ENCODE peak calls at places on chromosomes 2 and 18, in eight cellular contexts. N is NB4, K is thyroid gland, R is stomach, Y is IMR-90, G is tibial nerve, O is HCT116, A is sigmoid colon. T is an unnamed sample.

GRCh38 chr18:31197676-31198075 is 35.0 kb upstream of the DSC1 start:
- DNase-seq in N (no peak), K (no peak), R (no peak), Y (no peak), G (no peak), O (peak), A (no peak), T (no peak)

GRCh38 chr2:239275037-239275685 is 125.7 kb downstream of the HDAC4 start:
- DNase-seq in N (peak), K (peak), R (peak), Y (peak), G (peak), O (peak), A (peak), T (peak)

GRCh38 chr2:114254875-114255274 is 187.6 kb upstream of the DPP10 start:
- DNase-seq in N (no peak), K (no peak), R (no peak), Y (no peak), G (no peak), O (no peak), A (no peak), T (no peak)

GRCh38 chr2:48414980-48415764 is 114.8 kb upstream of the STON1 start:
- DNase-seq in N (peak), K (no peak), R (no peak), Y (no peak), G (no peak), O (no peak), A (no peak), T (no peak)

GRCh38 chr2:64751286-64752260 is 97.9 kb upstream of the SERTAD2 start:
- DNase-seq in N (peak), K (peak), R (peak), Y (peak), G (peak), O (peak), A (peak), T (peak)

GRCh38 chr2:14475994-14476393 is 156.5 kb upstream of the LRATD1 start:
- DNase-seq in N (no peak), K (no peak), R (no peak), Y (no peak), G (no peak), O (no peak), A (no peak), T (no peak)

GRCh38 chr2:2981000-2981399 is 396.6 kb downstream of the EIPR1 start:
- DNase-seq in N (no peak), K (no peak), R (no peak), Y (no peak), G (no peak), O (no peak), A (no peak), T (no peak)

GRCh38 chr2:79512442-79513401 is at the start of gene CTNNA2:
- DNase-seq in N (no peak), K (peak), R (peak), Y (no peak), G (no peak), O (no peak), A (no peak), T (peak)

GRCh38 chr18:79323471-79323870 is 72.3 kb upstream of the NFATC1 start:
- DNase-seq in N (no peak), K (no peak), R (no peak), Y (no peak), G (no peak), O (no peak), A (no peak), T (no peak)

GRCh38 chr2:141863964-141864363 is 266.9 kb downstream of the LRP1B start:
- DNase-seq in N (no peak), K (no peak), R (no peak), Y (no peak), G (no peak), O (no peak), A (no peak), T (no peak)

GRCh38 chr18:56891116-56891515 is 240.0 kb downstream of the WDR7 start:
- DNase-seq in N (no peak), K (no peak), R (no peak), Y (no peak), G (no peak), O (no peak), A (no peak), T (no peak)

GRCh38 chr2:236541008-236541562 is 28.5 kb upstream of the ACKR3 start:
- DNase-seq in N (no peak), K (no peak), R (no peak), Y (no peak), G (no peak), O (no peak), A (no peak), T (no peak)

GRCh38 chr2:149050188-149050587 is 11.7 kb downstream of the LYPD6B start:
- DNase-seq in N (peak), K (no peak), R (no peak), Y (peak), G (no peak), O (no peak), A (no peak), T (no peak)

GRCh38 chr2:223101340-223102039 is 49.5 kb downstream of the KCNE4 start:
- DNase-seq in N (peak), K (no peak), R (peak), Y (peak), G (no peak), O (peak), A (no peak), T (peak)

GRCh38 chr2:217662984-217663602 is 339.7 kb downstream of the TNS1 start:
- DNase-seq in N (no peak), K (no peak), R (no peak), Y (peak), G (no peak), O (no peak), A (no peak), T (no peak)

GRCh38 chr2:54669677-54670484 is 53.6 kb upstream of the EML6 start:
- DNase-seq in N (peak), K (no peak), R (no peak), Y (peak), G (no peak), O (no peak), A (peak), T (no peak)

GRCh38 chr18:68759308-68759707 is 38.6 kb upstream of the CCDC102B start:
- DNase-seq in N (no peak), K (no peak), R (no peak), Y (no peak), G (no peak), O (no peak), A (no peak), T (no peak)

GRCh38 chr2:232874677-232875223 is 4.7 kb downstream of the SNORC start:
- DNase-seq in N (no peak), K (no peak), R (no peak), Y (no peak), G (peak), O (no peak), A (peak), T (no peak)

GRCh38 chr2:215969131-215969841 is 44.1 kb downstream of the MREG start:
- DNase-seq in N (no peak), K (no peak), R (no peak), Y (no peak), G (no peak), O (no peak), A (no peak), T (no peak)

GRCh38 chr2:64166637-64167420 is 22.6 kb upstream of the PELI1 start:
- DNase-seq in N (no peak), K (no peak), R (no peak), Y (peak), G (no peak), O (no peak), A (no peak), T (no peak)

GRCh38 chr2:239194731-239195317 is 206.0 kb downstream of the HDAC4 start:
- DNase-seq in N (no peak), K (no peak), R (peak), Y (no peak), G (no peak), O (no peak), A (peak), T (no peak)

GRCh38 chr2:171541202-171541884 is 19.1 kb downstream of the CYBRD1 start:
- DNase-seq in N (peak), K (no peak), R (no peak), Y (no peak), G (no peak), O (no peak), A (no peak), T (peak)

GRCh38 chr2:15688924-15689568 is 97.4 kb downstream of the DDX1 start:
- DNase-seq in N (peak), K (no peak), R (no peak), Y (no peak), G (no peak), O (no peak), A (no peak), T (no peak)

GRCh38 chr2:15687720-15688119 is 96.1 kb downstream of the DDX1 start:
- DNase-seq in N (no peak), K (peak), R (no peak), Y (no peak), G (no peak), O (no peak), A (no peak), T (no peak)

GRCh38 chr2:15686643-15687042 is 95.0 kb downstream of the DDX1 start:
- DNase-seq in N (no peak), K (no peak), R (no peak), Y (no peak), G (no peak), O (no peak), A (no peak), T (no peak)

GRCh38 chr2:15685143-15685542 is 93.5 kb downstream of the DDX1 start:
- DNase-seq in N (no peak), K (no peak), R (no peak), Y (no peak), G (no peak), O (no peak), A (no peak), T (no peak)

GRCh38 chr2:15687243-15687642 is 95.6 kb downstream of the DDX1 start:
- DNase-seq in N (no peak), K (no peak), R (no peak), Y (no peak), G (no peak), O (no peak), A (no peak), T (no peak)
- TF ChIP-seq POLR2A in N (no peak), K (no peak), R (no peak), Y (no peak), G (no peak), O (no peak), A (no peak), T (no peak)

GRCh38 chr2:28717339-28717758 is 34.3 kb upstream of the PPP1CB start:
- DNase-seq in N (peak), K (peak), R (no peak), Y (peak), G (no peak), O (peak), A (peak), T (peak)

GRCh38 chr2:28713582-28714292 is 37.9 kb upstream of the PPP1CB start:
- DNase-seq in N (peak), K (no peak), R (no peak), Y (peak), G (no peak), O (no peak), A (no peak), T (no peak)

GRCh38 chr2:28721601-28722191 is 29.9 kb upstream of the PPP1CB start:
- DNase-seq in N (no peak), K (no peak), R (no peak), Y (no peak), G (no peak), O (no peak), A (no peak), T (no peak)

GRCh38 chr2:28720345-28720744 is 31.3 kb upstream of the PPP1CB start:
- DNase-seq in N (no peak), K (no peak), R (no peak), Y (no peak), G (no peak), O (no peak), A (no peak), T (no peak)

DNA sequence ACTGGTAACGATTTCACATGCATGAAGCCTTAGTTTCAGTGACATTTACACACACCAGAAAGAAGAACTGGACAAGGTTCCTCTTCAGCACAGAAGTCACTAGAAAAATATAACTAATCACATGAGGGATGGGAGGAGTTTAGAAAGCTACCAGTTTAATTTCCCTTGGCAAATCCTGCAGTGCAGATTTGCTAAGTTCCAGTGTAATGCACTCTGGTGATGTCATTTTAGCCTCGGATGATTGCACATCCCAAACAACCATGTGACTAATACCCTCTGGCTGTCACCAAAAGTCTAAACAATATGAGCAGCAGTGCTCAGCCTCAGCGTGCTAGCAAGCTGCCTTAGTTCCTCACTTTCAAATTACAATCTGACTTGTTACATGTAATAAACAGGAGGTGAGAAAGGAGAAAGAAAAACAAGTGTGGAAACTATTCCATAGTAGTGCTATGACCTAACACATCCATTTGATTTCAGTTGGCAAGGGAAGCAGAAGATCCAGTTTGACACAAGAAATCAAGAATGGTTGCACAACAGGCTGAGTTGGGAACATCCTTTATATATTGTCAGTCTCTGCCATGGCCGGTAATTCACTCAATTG is 35.3 kb upstream of the PPP1CB start:
- DNase-seq in N (peak), K (peak), R (peak), Y (peak), G (peak), O (peak), A (peak), T (no peak)
- TF ChIP-seq POLR2A in N (no peak), K (peak), R (no peak), Y (no peak), G (peak), O (no peak), A (no peak), T (no peak)

GRCh38 chr2:122804494-122804893 is 1049.0 kb downstream of the TSN start:
- DNase-seq in N (no peak), K (no peak), R (no peak), Y (no peak), G (no peak), O (no peak), A (no peak), T (no peak)

GRCh38 chr2:122805346-122805745 is 1049.9 kb downstream of the TSN start:
- DNase-seq in N (no peak), K (no peak), R (no peak), Y (no peak), G (no peak), O (no peak), A (no peak), T (no peak)

DNA sequence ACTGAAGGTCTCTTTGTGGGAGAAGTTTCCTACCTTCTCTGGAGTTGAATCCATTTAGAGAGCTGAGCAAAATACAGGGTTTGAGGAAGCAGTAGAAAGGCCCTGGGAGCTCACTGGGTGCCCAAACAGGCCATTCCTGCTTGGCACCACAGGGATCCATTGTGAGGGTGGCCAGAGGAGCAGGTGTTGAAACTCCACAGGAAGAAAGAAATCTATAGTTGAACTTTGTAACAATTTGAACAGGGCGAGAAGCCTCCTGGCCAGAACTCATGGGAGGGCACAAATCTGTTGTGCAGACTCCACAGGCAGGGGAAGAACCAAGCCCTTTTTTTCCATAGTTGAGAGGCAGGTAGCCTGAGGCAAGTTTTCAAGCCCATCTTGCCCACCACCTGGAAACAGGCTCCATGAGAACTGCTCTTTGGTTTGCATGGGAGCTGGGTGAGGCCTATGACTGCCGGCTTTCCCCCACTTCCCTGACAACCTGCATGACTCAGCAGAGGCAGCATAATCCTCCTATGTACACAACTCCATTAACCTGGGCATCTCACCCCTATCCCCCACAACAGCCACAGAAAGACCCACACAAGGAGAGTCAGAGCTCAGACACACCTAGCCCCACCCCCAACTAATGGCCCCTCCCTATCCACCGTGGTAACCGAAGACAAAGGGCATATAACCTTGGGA is 1053.0 kb downstream of the TSN start:
- DNase-seq in N (no peak), K (no peak), R (no peak), Y (no peak), G (no peak), O (no peak), A (no peak), T (no peak)
- TF ChIP-seq POLR2A in N (no peak), K (no peak), R (no peak), Y (no peak), G (no peak), O (no peak), A (no peak), T (no peak)

DNA sequence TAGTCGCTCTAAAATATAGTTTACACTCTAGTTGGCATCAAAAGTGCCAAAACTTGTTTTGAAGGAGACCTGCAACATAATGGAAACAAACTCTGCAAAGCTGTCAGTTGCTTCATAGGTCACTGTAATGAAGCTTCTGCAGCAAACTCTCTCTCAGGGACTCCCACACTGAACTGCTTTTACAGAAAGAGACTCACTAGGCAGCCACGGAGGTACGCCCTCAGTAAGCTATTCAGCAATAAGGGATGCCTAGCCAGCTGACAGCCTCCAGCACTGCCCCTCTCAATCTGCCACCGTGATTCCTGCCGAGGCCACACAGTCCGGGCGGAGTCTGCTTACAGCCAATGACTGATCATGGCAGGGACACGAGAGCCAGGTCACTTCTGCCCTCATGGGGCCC is 51.1 kb downstream of the COLEC12 start:
- DNase-seq in N (no peak), K (peak), R (peak), Y (no peak), G (no peak), O (peak), A (no peak), T (no peak)
- TF ChIP-seq POLR2A in N (no peak), K (peak), R (no peak), Y (no peak), G (no peak), O (no peak), A (no peak), T (no peak)

DNA sequence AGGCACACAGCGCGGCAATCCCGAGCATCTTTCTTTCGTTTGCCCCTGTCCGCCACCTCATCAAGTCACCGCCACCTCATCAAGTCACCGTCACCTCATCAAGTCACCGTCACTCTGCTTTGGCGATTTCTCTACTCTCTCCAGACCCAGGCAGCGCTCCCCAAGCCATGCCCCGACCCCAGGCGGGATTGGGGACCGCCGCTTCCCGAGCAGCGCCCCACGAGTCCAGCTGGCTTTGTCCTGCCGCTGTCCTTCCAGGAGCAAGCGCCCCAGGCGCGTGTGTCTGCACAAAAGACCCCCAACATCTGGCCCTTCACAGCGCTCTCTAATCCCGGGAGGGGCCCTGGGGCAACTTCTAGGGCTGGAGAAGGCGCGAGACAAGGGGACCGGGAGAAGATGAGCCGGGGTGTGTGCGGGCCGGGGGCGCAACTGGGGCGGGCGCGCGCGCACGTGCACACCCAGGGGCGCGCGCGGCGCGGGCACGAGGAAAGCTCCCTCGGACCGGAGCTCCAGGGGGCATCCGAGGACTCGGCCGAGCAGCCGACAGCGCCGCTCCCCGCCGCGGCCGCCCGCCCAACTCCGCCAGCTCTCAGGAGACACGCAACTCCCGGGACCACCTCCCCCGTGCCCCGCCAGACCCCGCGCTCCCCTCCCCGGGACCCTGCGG is 630 bp upstream of the RNF152 start:
- DNase-seq in N (peak), K (peak), R (peak), Y (peak), G (no peak), O (no peak), A (peak), T (peak)
- TF ChIP-seq POLR2A in N (no peak), K (no peak), R (no peak), Y (no peak), G (no peak), O (no peak), A (no peak), T (no peak)

DNA sequence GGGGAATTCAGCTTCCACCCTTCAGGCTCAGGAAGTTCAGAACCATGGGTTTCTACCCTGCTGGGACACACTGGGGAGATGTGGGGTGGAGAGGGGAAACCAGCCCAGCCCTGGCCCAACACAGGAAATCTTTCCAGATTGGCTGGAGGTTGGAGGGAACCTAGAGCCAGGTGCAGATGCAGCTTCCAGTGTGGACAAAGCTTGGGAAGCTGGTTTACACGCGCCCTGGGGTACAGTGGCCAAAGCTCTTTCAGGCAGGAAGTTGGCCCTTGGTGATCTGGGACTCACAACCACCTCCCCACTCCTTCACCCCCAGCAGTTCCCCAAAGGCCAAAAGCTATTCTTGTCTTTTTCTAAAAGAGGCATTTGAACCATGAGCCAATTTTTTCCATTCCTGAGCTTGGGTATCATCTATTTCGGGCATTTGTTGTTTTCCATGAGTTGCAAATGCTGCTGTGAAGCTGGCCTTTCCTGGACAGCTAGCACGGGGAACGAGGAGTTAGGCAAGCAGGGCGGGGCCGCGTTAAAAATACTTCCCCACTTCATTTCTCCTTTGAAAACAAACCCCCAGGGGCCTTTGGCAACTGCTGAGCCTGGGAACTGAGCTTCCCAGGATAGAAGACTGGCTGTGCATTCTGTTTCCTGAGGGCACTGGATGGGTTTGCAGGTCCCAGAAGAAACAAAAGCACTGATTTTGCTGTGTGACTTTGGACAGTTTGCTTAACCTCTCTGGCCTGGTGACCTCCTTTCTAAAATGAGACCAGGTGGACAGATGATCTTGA is 3.1 kb upstream of the ARID5A start:
- DNase-seq in N (peak), K (peak), R (peak), Y (peak), G (peak), O (no peak), A (peak), T (no peak)
- TF ChIP-seq POLR2A in N (no peak), K (no peak), R (no peak), Y (no peak), G (no peak), O (no peak), A (no peak), T (no peak)